ENCODE peak calls at places on chromosomes 7 and 10, in five cellular contexts. L is stimulated activated CD4-positive, alpha-beta T cell treated with anti-CD3 and anti-CD28 coated beads, Interleukin-2, amount 100 ng/mL, for 48 hours; P is T-helper 22 cell; X is AG09309; F is NCI-H345. B is an unnamed sample.

GRCh38 chr7:135620980-135621850 is 41.1 kb upstream of the STMP1 start:
- DNase-seq in L (no peak), P (no peak), X (peak), F (peak), B (no peak)

GRCh38 chr7:120695848-120696247 is 162.1 kb downstream of the TSPAN12 start:
- DNase-seq in X (no peak), P (no peak), L (no peak), F (peak), B (no peak)

GRCh38 chr7:50728184-50728583 is 54.5 kb downstream of the GRB10 start:
- DNase-seq in F (no peak), X (no peak), L (no peak), P (no peak), B (no peak)

GRCh38 chr10:15453921-15454320 is 82.8 kb upstream of the FAM171A1 start:
- DNase-seq in X (no peak), L (no peak), F (no peak), P (no peak), B (no peak)

GRCh38 chr10:85651507-85651902 is 715.1 kb downstream of the GRID1 start:
- DNase-seq in L (no peak), P (no peak), X (no peak), F (no peak), B (no peak)

GRCh38 chr7:98640375-98640774 is 23.3 kb downstream of the NPTX2 start:
- DNase-seq in P (no peak), X (no peak), L (no peak), F (no peak), B (no peak)

GRCh38 chr10:71434760-71435394 is 38.2 kb downstream of the CDH23 start:
- DNase-seq in X (no peak), F (no peak), L (no peak), P (no peak), B (peak)

GRCh38 chr10:124345521-124345920 is 73.2 kb downstream of the OAT start:
- DNase-seq in F (no peak), P (no peak), X (no peak), L (no peak), B (no peak)

GRCh38 chr7:139360948-139361307 is 1.2 kb downstream of the LUC7L2 start:
- DNase-seq in P (no peak), L (no peak), F (no peak), X (no peak), B (no peak)

GRCh38 chr10:30040597-30040996 is 18.8 kb downstream of the JCAD start:
- DNase-seq in X (no peak), L (no peak), F (no peak), P (no peak), B (no peak)

GRCh38 chr10:125299476-125299875 is 139.1 kb upstream of the CTBP2 start:
- DNase-seq in F (no peak), P (no peak), X (no peak), L (no peak), B (no peak)

GRCh38 chr10:65544756-65545155 is 1381.1 kb upstream of the LRRTM3 start:
- DNase-seq in P (no peak), L (no peak), F (no peak), X (no peak), B (no peak)

GRCh38 chr7:108421720-108422331 is 34.4 kb downstream of the NRCAM start:
- DNase-seq in P (no peak), L (no peak), X (no peak), F (no peak), B (no peak)

GRCh38 chr10:94343159-94343558 is 19.6 kb downstream of the NOC3L start:
- DNase-seq in P (no peak), L (no peak), X (no peak), F (no peak), B (no peak)

GRCh38 chr7:130486114-130486962 is 5.5 kb upstream of the MEST start:
- DNase-seq in F (peak), P (no peak), X (no peak), L (peak), B (peak)

GRCh38 chr10:45373783-45374450 is at the start of gene ALOX5:
- DNase-seq in L (no peak), P (peak), X (no peak), F (peak), B (peak)

GRCh38 chr7:116327751-116328150 is 117.4 kb downstream of the TES start:
- DNase-seq in F (no peak), X (no peak), P (no peak), L (no peak), B (no peak)

GRCh38 chr7:107035446-107035845 is 9.1 kb upstream of the PRKAR2B start:
- DNase-seq in L (no peak), P (no peak), X (peak), F (no peak), B (no peak)

GRCh38 chr7:143299840-143300239 is 11.7 kb downstream of the CASP2 start:
- DNase-seq in F (no peak), L (peak), P (peak), X (no peak), B (no peak)

GRCh38 chr10:87093461-87094372 is 926 bp downstream of the GLUD1 start:
- DNase-seq in P (peak), L (peak), X (no peak), F (no peak), B (peak)

GRCh38 chr10:47023237-47024045 is 112.2 kb downstream of the PTPN20 start:
- DNase-seq in F (no peak), P (no peak), L (no peak), X (no peak), B (no peak)

GRCh38 chr10:79608505-79609375 is 2.0 kb upstream of the SFTPA1 start:
- DNase-seq in X (no peak), P (no peak), L (peak), F (peak), B (no peak)

GRCh38 chr7:121605297-121605640 is 209.2 kb upstream of the FAM3C start:
- DNase-seq in F (peak), L (no peak), X (no peak), P (no peak), B (peak)

GRCh38 chr10:109821672-109822071 is 101.6 kb downstream of the XPNPEP1 start:
- DNase-seq in F (no peak), P (no peak), L (no peak), X (no peak), B (no peak)

GRCh38 chr10:114751856-114752255 is 69.7 kb upstream of the FHIP2A start:
- DNase-seq in P (no peak), X (peak), L (no peak), F (no peak), B (no peak)

GRCh38 chr10:80489371-80490112 is 35.4 kb downstream of the TSPAN14 start:
- DNase-seq in P (no peak), F (no peak), X (no peak), L (no peak), B (no peak)

GRCh38 chr10:3080608-3081007 is 13.3 kb downstream of the PFKP start:
- DNase-seq in L (no peak), F (no peak), X (no peak), P (no peak), B (no peak)

GRCh38 chr7:130024390-130024789 is 26.8 kb downstream of the ZC3HC1 start:
- DNase-seq in X (no peak), P (no peak), L (no peak), F (no peak), B (no peak)

GRCh38 chr7:44103941-44104879 is at the start of gene AEBP1:
- DNase-seq in L (no peak), P (no peak), X (no peak), F (no peak), B (peak)

GRCh38 chr7:18295781-18296417 is 199.7 kb upstream of the HDAC9 start:
- DNase-seq in P (no peak), F (no peak), L (no peak), X (no peak), B (no peak)

GRCh38 chr7:7996568-7996967 is 28.0 kb downstream of the GLCCI1 start:
- DNase-seq in L (no peak), X (no peak), P (no peak), F (no peak), B (no peak)

GRCh38 chr7:57245206-57245605 is 113.0 kb upstream of the ZNF479 start:
- DNase-seq in F (no peak), X (no peak), L (no peak), P (no peak), B (no peak)

GRCh38 chr10:100998991-100999741 is 442 bp upstream of the LZTS2 start:
- DNase-seq in X (peak), P (peak), F (peak), L (peak), B (peak)

GRCh38 chr10:70053212-70053895 is 708 bp downstream of the MACROH2A2 start:
- DNase-seq in P (no peak), L (peak), X (no peak), F (peak), B (peak)

GRCh38 chr7:158976468-158976848 is 120.1 kb downstream of the DYNC2I1 start:
- DNase-seq in X (no peak), P (no peak), F (no peak), L (no peak), B (no peak)

GRCh38 chr7:22942191-22942590 is 71.7 kb downstream of the HYCC1 start:
- DNase-seq in L (no peak), X (no peak), P (no peak), F (no peak), B (no peak)

GRCh38 chr7:20228654-20229053 is 11.5 kb upstream of the MACC1 start:
- DNase-seq in F (no peak), L (no peak), X (no peak), P (no peak), B (no peak)

GRCh38 chr7:116212859-116213258 is 2.5 kb downstream of the TES start:
- DNase-seq in P (no peak), X (no peak), L (no peak), F (no peak), B (no peak)

B was measured in frontal cortex.